ENCODE peak calls at places on chromosome 2, in eight cellular contexts. W is AG08395; Z is IMR-90; J is activated CD8-positive, alpha-beta T cell treated with anti-CD3 and anti-CD28 coated beads for 36 hours; L is GM04503; T is AG04450; U is naive B cell; K is NCI-H460. E is an unnamed sample.

GRCh38 chr2:69222984-69223658 is 163.9 kb downstream of the GFPT1 start:
- DNase-seq in U (no peak), Z (peak; percentile 55), L (no peak), W (peak; percentile 63), K (no peak), J (no peak), T (no peak), E (no peak)

GRCh38 chr2:231554748-231555545 is 24.7 kb upstream of the NMUR1 start:
- DNase-seq in K (no peak), U (peak; percentile 14), L (no peak), T (peak; percentile 13), Z (peak; percentile 50), J (peak; percentile 16), W (peak; percentile 46), E (no peak)

GRCh38 chr2:106885326-106885725 is 641 bp downstream of the ST6GAL2 start:
- DNase-seq in K (no peak), J (no peak), Z (no peak), L (no peak), T (no peak), W (no peak), U (no peak), E (peak; percentile 29)

GRCh38 chr2:193219413-193219812 is 1024.7 kb upstream of the TMEFF2 start:
- DNase-seq in J (no peak), U (no peak), Z (no peak), L (no peak), T (no peak), W (no peak), K (no peak), E (no peak)

GRCh38 chr2:164837807-164838206 is 3.8 kb downstream of the COBLL1 start:
- DNase-seq in K (no peak), Z (no peak), W (no peak), L (no peak), T (no peak), J (no peak), U (no peak), E (no peak)

GRCh38 chr2:236168110-236169067 is at the start of gene GBX2:
- DNase-seq in U (no peak), L (no peak), T (no peak), J (no peak), Z (peak; percentile 17), W (peak; percentile 75), K (peak; percentile 86), E (peak; percentile 75)

GRCh38 chr2:129554373-129554772 is 425.1 kb upstream of the RAB6C start:
- DNase-seq in T (no peak), Z (no peak), W (no peak), L (no peak), U (no peak), K (no peak), J (no peak), E (no peak)

GRCh38 chr2:60818272-60818671 is 62.2 kb downstream of the PAPOLG start:
- DNase-seq in L (no peak), J (peak; percentile 85), Z (peak; percentile 4), U (no peak), K (no peak), W (no peak), T (no peak), E (no peak)

GRCh38 chr2:71951067-71951436 is 196.6 kb downstream of the CYP26B1 start:
- DNase-seq in Z (no peak), U (no peak), W (no peak), K (no peak), J (no peak), T (no peak), L (no peak), E (no peak)